ENCODE peak calls at places on chromosomes 11 and 22, in ten cellular contexts. C, L, K, H, W, D, Z, Q, E and A are unnamed samples.

GRCh38 chr11:48103621-48104561 is 112.7 kb upstream of the OR4B1 start:
- DNase-seq in D (no peak), W (no peak), E (peak; percentile 13), K (peak; percentile 81), H (no peak), Q (no peak), C (no peak), Z (no peak), L (no peak), A (peak; percentile 66)

GRCh38 chr22:44523981-44524759 is 26.1 kb upstream of the RTL6 start:
- DNase-seq in K (peak; percentile 93), E (peak; percentile 99), Z (no peak), H (no peak), D (no peak), C (no peak), L (no peak), Q (no peak), W (no peak), A (no peak)

GRCh38 chr22:46579751-46580449 is 40.3 kb upstream of the GRAMD4 start:
- DNase-seq in K (no peak), L (no peak), Q (no peak), Z (no peak), C (no peak), H (no peak), D (no peak), E (no peak), W (no peak), A (no peak)

GRCh38 chr11:99449345-99449744 is 428.6 kb downstream of the CNTN5 start:
- DNase-seq in Z (no peak), C (no peak), K (no peak), L (no peak), W (no peak), E (no peak), D (no peak), H (no peak), Q (no peak), A (no peak)

GRCh38 chr11:131985769-131986393 is 615.5 kb downstream of the NTM start:
- DNase-seq in K (no peak), H (no peak), C (no peak), E (no peak), L (no peak), Z (no peak), D (no peak), Q (no peak), W (no peak), A (no peak)

GRCh38 chr11:72598901-72599300 is 75.3 kb downstream of the PDE2A start:
- DNase-seq in L (no peak), C (peak; percentile 85), K (no peak), D (no peak), Z (peak; percentile 79), H (peak; percentile 37), W (peak; percentile 83), Q (no peak), E (peak; percentile 21), A (no peak)

GRCh38 chr11:73342633-73343032 is 33.6 kb upstream of the RELT start:
- DNase-seq in Q (no peak), C (peak; percentile 86), K (no peak), E (no peak), D (no peak), L (no peak), Z (peak; percentile 67), W (peak; percentile 86), H (no peak), A (no peak)

GRCh38 chr11:86876716-86877234 is 76.4 kb downstream of the PRSS23 start:
- DNase-seq in C (no peak), E (no peak), L (no peak), H (no peak), Q (no peak), K (no peak), Z (peak; percentile 43), W (no peak), D (no peak), A (no peak)

GRCh38 chr22:33717694-33718396 is 202.4 kb downstream of the LARGE1 start:
- DNase-seq in Z (no peak), Q (no peak), L (no peak), E (no peak), H (no peak), C (no peak), K (no peak), D (no peak), W (no peak), A (no peak)

GRCh38 chr11:113114452-113115027 is 153.3 kb downstream of the NCAM1 start:
- DNase-seq in W (peak; percentile 49), D (no peak), K (peak; percentile 27), Q (peak; percentile 64), C (peak; percentile 73), H (peak; percentile 20), L (peak; percentile 9), E (peak; percentile 8), Z (peak; percentile 67), A (peak; percentile 49)

GRCh38 chr11:12158926-12159325 is 48.5 kb downstream of the MICAL2 start:
- DNase-seq in W (no peak), D (no peak), H (no peak), Q (no peak), E (peak; percentile 67), L (no peak), C (no peak), K (no peak), Z (no peak), A (no peak)
- H2AFZ ChIP-seq in W (no peak overlapping the region), D (no peak overlapping the region), H (no peak overlapping the region), Q (no peak overlapping the region), E (no peak overlapping the region), L (no peak overlapping the region), C (no peak overlapping the region), K (no peak overlapping the region), Z (no peak overlapping the region), A (no peak overlapping the region)

DNA sequence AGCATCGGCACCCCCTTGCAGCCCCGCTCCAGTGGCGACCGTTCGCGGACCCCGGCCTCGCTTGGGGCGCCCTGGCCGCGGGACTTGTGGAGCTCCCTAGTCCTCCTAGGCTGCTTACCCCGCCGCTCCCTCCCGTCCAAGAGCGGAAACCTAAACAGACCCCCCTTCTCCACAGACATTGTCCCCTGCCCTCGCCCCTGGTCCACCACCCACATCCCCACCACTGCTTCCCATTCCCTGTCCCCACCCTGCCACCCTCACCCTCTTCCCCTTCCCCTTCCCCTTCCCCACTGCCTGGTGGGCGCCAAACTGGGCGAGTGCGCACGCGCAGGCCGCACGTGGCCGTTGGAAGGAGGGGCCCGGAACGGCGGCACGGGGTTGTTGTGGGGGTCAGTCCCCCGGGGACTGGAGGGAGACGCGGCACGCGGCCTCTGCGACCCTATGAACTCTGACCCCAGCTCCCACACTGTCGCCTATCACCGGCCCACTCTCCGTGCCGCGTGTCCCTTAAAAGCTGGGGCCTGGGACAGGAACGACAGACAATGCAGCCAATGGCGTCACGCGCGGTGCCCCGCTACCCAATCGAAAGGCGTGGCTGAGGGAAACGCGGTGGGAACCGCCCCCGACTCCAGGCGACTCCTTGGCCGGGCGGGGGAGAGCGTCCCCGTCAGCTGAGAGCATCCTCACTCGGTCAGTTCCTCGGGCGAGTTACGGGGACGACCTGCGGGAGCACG is at the start of gene SNX32:
- DNase-seq in W (peak; percentile 99), E (peak; percentile 90), K (peak; percentile 78), C (peak; percentile 97), D (peak; percentile 73), L (peak; percentile 96), Q (no peak), H (peak; percentile 93), Z (peak; percentile 98), A (peak; percentile 84)
- H3K27ac ChIP-seq in W (peak within 1 kb of the TSS; percentile 64), E (peak within 1 kb of the TSS; percentile 28), K (peak within 1 kb of the TSS; percentile 48), C (no peak within 1 kb of the TSS), D (peak within 1 kb of the TSS; percentile 52), L (peak within 1 kb of the TSS; percentile 86), Q (no peak within 1 kb of the TSS), H (no peak within 1 kb of the TSS), Z (no peak within 1 kb of the TSS), A (no peak within 1 kb of the TSS)

GRCh38 chr22:19875531-19876313 is 21.0 kb upstream of the GNB1L start:
- DNase-seq in E (no peak), K (no peak), D (no peak), Q (no peak), Z (no peak), H (no peak), L (no peak), C (peak; percentile 1), W (peak; percentile 42), A (no peak)
- H2AFZ ChIP-seq in E (no peak overlapping the region), K (no peak overlapping the region), D (no peak overlapping the region), Q (no peak overlapping the region), Z (no peak overlapping the region), H (peak overlapping the region; percentile 88), L (no peak overlapping the region), C (no peak overlapping the region), W (no peak overlapping the region), A (no peak overlapping the region)

GRCh38 chr11:62179995-62180394 is 10.0 kb upstream of the SCGB1D1 start:
- DNase-seq in H (no peak), D (no peak), W (no peak), E (no peak), L (no peak), C (no peak), Z (no peak), K (no peak), Q (no peak), A (no peak)
- H3K27ac ChIP-seq in H (no peak overlapping the region), D (no peak overlapping the region), W (no peak overlapping the region), E (no peak overlapping the region), L (no peak overlapping the region), C (no peak overlapping the region), Z (no peak overlapping the region), K (no peak overlapping the region), Q (no peak overlapping the region), A (no peak overlapping the region)